ENCODE peak calls at places on chromosomes 2 and 18, in five cellular contexts. A, S, N, C and Y are unnamed samples.

GRCh38 chr2:71108091-71108490 is 21.9 kb downstream of the MCEE start:
- DNase-seq in A (no peak), S (no peak), N (no peak), C (no peak), Y (no peak)

GRCh38 chr2:212644195-212644837 is 105.7 kb upstream of the ERBB4 start:
- DNase-seq in A (no peak), S (no peak), N (no peak), C (no peak), Y (no peak)

GRCh38 chr2:46332686-46333281 is 35.6 kb downstream of the EPAS1 start:
- DNase-seq in A (no peak), S (no peak), N (peak; percentile 86), C (peak; percentile 17), Y (peak; percentile 99)

GRCh38 chr18:54812885-54813284 is 15.4 kb upstream of the RAB27B start:
- DNase-seq in A (no peak), S (no peak), N (no peak), C (no peak), Y (no peak)

GRCh38 chr2:174717273-174717672 is 47.0 kb downstream of the CHRNA1 start:
- DNase-seq in A (no peak), S (peak; percentile 89), N (peak; percentile 50), C (no peak), Y (peak; percentile 58)

GRCh38 chr2:38836801-38837200 is 38.9 kb downstream of the DHX57 start:
- DNase-seq in A (no peak), S (no peak), N (no peak), C (no peak), Y (no peak)

GRCh38 chr2:100178085-100178788 is 35.8 kb upstream of the AFF3 start:
- DNase-seq in A (peak; percentile 74), S (peak; percentile 59), N (peak; percentile 22), C (peak; percentile 90), Y (peak; percentile 48)

GRCh38 chr2:174573621-174574081 is 24.0 kb downstream of the WIPF1 start:
- DNase-seq in A (no peak), S (no peak), N (no peak), C (no peak), Y (peak; percentile 66)

GRCh38 chr18:50297621-50298442 is 10.3 kb upstream of the CXXC1 start:
- DNase-seq in A (peak; percentile 77), S (peak; percentile 73), N (peak; percentile 87), C (no peak), Y (peak; percentile 50)

GRCh38 chr2:228699400-228699799 is 517.9 kb upstream of the SPHKAP start:
- DNase-seq in A (no peak), S (peak; percentile 25), N (peak; percentile 34), C (peak; percentile 5), Y (no peak)

GRCh38 chr2:133331437-133331836 is 236.8 kb downstream of the NCKAP5 start:
- DNase-seq in A (no peak), S (no peak), N (no peak), C (no peak), Y (no peak)

GRCh38 chr2:112629224-112629623 is 16.5 kb upstream of the SLC20A1 start:
- DNase-seq in A (no peak), S (no peak), N (no peak), C (no peak), Y (no peak)

GRCh38 chr18:8107426-8107825 is 501.8 kb upstream of the RAB12 start:
- DNase-seq in A (no peak), S (peak; percentile 72), N (no peak), C (no peak), Y (peak; percentile 64)

GRCh38 chr18:60377778-60378469 is 5.3 kb upstream of the MC4R start:
- DNase-seq in A (no peak), S (no peak), N (no peak), C (no peak), Y (no peak)

GRCh38 chr2:118292991-118293390 is 204.7 kb downstream of the INSIG2 start:
- DNase-seq in A (no peak), S (peak; percentile 57), N (peak; percentile 82), C (peak; percentile 10), Y (no peak)

GRCh38 chr18:45464619-45465018 is 150.7 kb upstream of the SLC14A2 start:
- DNase-seq in A (no peak), S (no peak), N (no peak), C (no peak), Y (no peak)

GRCh38 chr18:65221736-65222135 is 529.1 kb upstream of the CDH7 start:
- DNase-seq in A (no peak), S (no peak), N (no peak), C (no peak), Y (no peak)

GRCh38 chr2:9306910-9307309 is 100.3 kb downstream of the ASAP2 start:
- DNase-seq in A (no peak), S (no peak), N (no peak), C (no peak), Y (peak; percentile 83)

DNA sequence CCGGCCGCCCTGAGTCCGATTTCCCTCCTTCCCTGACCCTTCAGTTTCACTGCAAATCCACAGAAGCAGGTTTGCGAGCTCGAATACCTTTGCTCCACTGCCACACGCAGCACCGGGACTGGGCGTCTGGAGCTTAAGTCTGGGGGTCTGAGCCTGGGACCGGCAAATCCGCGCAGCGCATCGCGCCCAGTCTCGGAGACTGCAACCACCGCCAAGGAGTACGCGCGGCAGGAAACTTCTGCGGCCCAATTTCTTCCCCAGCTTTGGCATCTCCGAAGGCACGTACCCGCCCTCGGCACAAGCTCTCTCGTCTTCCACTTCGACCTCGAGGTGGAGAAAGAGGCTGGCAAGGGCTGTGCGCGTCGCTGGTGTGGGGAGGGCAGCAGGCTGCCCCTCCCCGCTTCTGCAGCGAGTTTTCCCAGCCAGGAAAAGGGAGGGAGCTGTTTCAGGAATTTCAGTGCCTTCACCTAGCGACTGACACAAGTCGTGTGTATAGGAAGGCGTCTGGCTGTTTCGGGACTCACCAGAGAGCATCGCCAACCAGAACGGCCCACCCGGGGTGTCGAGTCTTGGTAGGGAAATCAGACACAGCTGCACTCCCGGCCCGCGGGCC is 4.6 kb downstream of the SIX2 start:
- DNase-seq in A (peak; percentile 71), S (no peak), N (peak; percentile 35), C (no peak), Y (no peak)
- TF ChIP-seq EZH2 in A (peak; percentile 99), S (peak; percentile 99), N (peak; percentile 75), C (no peak), Y (peak; percentile 69)

GRCh38 chr2:121966663-121967062 is 211.2 kb downstream of the TSN start:
- DNase-seq in A (no peak), S (no peak), N (no peak), C (no peak), Y (no peak)

GRCh38 chr2:121972203-121972602 is 216.8 kb downstream of the TSN start:
- DNase-seq in A (peak; percentile 26), S (no peak), N (no peak), C (no peak), Y (no peak)

GRCh38 chr2:121969766-121970639 is 214.6 kb downstream of the TSN start:
- DNase-seq in A (no peak), S (no peak), N (no peak), C (no peak), Y (no peak)

GRCh38 chr2:121965666-121966065 is 210.2 kb downstream of the TSN start:
- DNase-seq in A (no peak), S (no peak), N (no peak), C (no peak), Y (no peak)

GRCh38 chr2:121969155-121969554 is 213.7 kb downstream of the TSN start:
- DNase-seq in A (no peak), S (no peak), N (peak; percentile 23), C (no peak), Y (no peak)
- H3K4me3 ChIP-seq in A (no peak overlapping the region), S (no peak overlapping the region), N (peak overlapping the region; percentile 30), C (no peak overlapping the region), Y (no peak overlapping the region)

GRCh38 chr2:218235017-218235416 is 18.0 kb downstream of the ARPC2 start:
- DNase-seq in A (no peak), S (no peak), N (peak; percentile 19), C (no peak), Y (no peak)

GRCh38 chr2:218234487-218234886 is 17.5 kb downstream of the ARPC2 start:
- DNase-seq in A (no peak), S (no peak), N (no peak), C (no peak), Y (no peak)

GRCh38 chr2:218230882-218231281 is 13.9 kb downstream of the ARPC2 start:
- DNase-seq in A (no peak), S (peak; percentile 74), N (peak; percentile 65), C (peak; percentile 51), Y (peak; percentile 48)

GRCh38 chr2:218236829-218237228 is 19.8 kb downstream of the ARPC2 start:
- DNase-seq in A (no peak), S (no peak), N (no peak), C (no peak), Y (no peak)

DNA sequence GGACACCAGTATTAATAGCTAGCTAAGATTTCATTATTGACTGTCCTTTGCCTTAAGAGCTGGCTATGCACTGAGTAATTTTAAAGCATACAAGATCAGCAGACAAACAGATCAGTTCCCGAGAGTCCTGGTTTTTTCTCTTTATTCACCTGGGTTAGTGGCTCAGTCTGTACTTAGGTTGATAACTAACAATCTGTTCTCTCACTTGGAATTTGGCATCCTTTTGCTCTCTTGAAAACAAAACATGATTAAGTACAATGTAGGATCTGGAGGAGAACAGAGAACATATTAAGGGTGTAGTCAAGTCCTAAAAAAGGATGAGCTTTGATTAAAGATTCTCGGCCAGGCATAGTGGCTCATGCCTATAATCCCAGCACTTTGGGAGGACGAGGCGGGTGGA is 16.6 kb downstream of the ARPC2 start:
- DNase-seq in A (no peak), S (no peak), N (no peak), C (no peak), Y (no peak)
- H3K9ac ChIP-seq in A (no peak overlapping the region), S (no peak overlapping the region), N (no peak overlapping the region), C (no peak overlapping the region), Y (no peak overlapping the region)

GRCh38 chr2:27264253-27264752 is 1.5 kb upstream of the SLC30A3 start:
- DNase-seq in A (peak; percentile 58), S (no peak), N (no peak), C (no peak), Y (no peak)

GRCh38 chr2:27261241-27261925 is 1.5 kb downstream of the SLC30A3 start:
- DNase-seq in A (no peak), S (no peak), N (no peak), C (no peak), Y (no peak)

GRCh38 chr2:27261926-27262298 is 935 bp downstream of the SLC30A3 start:
- DNase-seq in A (peak; percentile 54), S (no peak), N (no peak), C (no peak), Y (no peak)

GRCh38 chr2:27263287-27264252 is 723 bp upstream of the SLC30A3 start:
- DNase-seq in A (peak; percentile 42), S (no peak), N (no peak), C (no peak), Y (no peak)

DNA sequence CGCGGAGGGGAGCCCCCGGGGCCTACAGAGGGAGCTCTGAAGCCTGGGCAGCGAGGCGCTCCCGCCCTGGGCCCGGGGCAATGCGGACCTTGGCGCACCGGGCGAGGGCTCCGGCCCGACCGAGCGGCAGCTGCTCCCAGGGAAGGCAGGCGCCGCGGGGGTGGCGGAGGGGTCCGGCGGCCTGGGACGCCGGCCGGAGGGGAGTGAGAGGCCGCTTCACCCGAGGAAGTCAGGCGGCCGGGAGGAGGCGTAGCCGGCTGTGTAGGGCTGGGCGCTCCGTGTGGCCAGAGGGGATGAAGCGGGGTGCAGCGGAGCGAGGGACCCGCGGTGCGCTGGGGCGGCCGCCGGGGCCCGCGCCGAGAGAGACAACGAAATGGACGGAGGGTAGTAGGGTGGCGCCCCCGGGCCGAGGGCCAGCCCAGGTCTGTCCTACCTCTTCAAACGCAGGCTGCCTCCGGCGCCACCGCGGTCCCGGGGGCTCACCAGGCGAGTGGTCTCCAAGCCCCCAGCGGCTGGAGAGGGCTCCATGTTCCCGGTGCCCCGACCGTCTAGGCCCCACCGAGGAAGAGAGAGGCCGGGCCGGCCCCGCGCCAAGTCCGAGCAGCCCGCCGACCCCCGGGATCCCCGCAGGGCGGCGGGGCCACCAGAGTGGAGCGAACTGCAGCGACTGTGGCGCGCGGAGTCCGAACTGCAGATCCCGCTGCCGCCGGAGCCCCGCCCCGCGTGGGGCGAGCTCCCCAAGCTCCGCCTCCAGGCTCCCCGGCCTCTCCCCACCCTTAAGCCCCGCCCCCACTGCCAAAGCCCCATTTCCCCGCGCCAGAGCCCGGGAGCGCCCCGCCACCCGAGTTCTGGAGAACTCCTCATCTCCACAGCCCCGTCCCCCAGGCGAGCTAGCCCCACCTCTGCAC is at the start of gene SLC30A3:
- DNase-seq in A (peak; percentile 74), S (no peak), N (peak; percentile 69), C (no peak), Y (peak; percentile 15)
- TF ChIP-seq EZH2 in A (peak; percentile 85), S (peak; percentile 35), N (peak; percentile 46), C (peak; percentile 93), Y (peak; percentile 66)